ENCODE peak calls at places on chromosome 7, in eight cellular contexts. W is hepatocyte, I is fibroblast of lung, S is K562, X is MM.1S, Y is PC-3, D is OCI-LY7, A is GM12878. P is an unnamed sample.
A peak's percentile ranks its signal among the peaks of the same experiment; 100 is the strongest.

GRCh38 chr7:90918303-90918702 is 322.2 kb downstream of the CDK14 start:
- DNase-seq in A (no peak), I (no peak), D (no peak), W (no peak), Y (no peak), X (no peak), S (no peak), P (no peak)

GRCh38 chr7:152341039-152341913 is 94.5 kb downstream of the KMT2C start:
- DNase-seq in A (peak; percentile 40), W (peak; percentile 67), X (peak; percentile 35), D (peak; percentile 86), Y (peak; percentile 67), I (peak; percentile 78), S (no peak), P (peak; percentile 52)

GRCh38 chr7:93284908-93285307 is 52.7 kb downstream of the VPS50 start:
- DNase-seq in I (no peak), S (no peak), D (no peak), X (no peak), W (no peak), Y (no peak), A (no peak), P (peak; percentile 58)

GRCh38 chr7:43771128-43771527 is 12.6 kb downstream of the BLVRA start:
- DNase-seq in A (no peak), Y (no peak), D (no peak), I (no peak), W (no peak), X (no peak), S (no peak), P (no peak)

GRCh38 chr7:157408258-157409101 is 71.7 kb downstream of the DNAJB6 start:
- DNase-seq in X (no peak), A (no peak), I (no peak), Y (no peak), D (no peak), S (no peak), W (no peak), P (no peak)

GRCh38 chr7:2651847-2652735 is 20.3 kb downstream of the TTYH3 start:
- DNase-seq in I (no peak), S (no peak), W (no peak), D (no peak), X (no peak), A (no peak), Y (no peak), P (no peak)

GRCh38 chr7:55021951-55022617 is 3.3 kb downstream of the EGFR start:
- DNase-seq in Y (no peak), S (no peak), D (no peak), W (no peak), X (no peak), I (no peak), A (no peak), P (peak; percentile 68)

GRCh38 chr7:2851499-2851898 is 7.4 kb upstream of the GNA12 start:
- DNase-seq in X (peak; percentile 66), W (no peak), Y (no peak), D (no peak), I (no peak), A (no peak), S (no peak), P (no peak)

GRCh38 chr7:113918946-113919345 is at the start of gene PPP1R3A:
- DNase-seq in W (no peak), Y (no peak), X (no peak), A (no peak), S (no peak), I (no peak), D (no peak), P (no peak)

GRCh38 chr7:105216786-105217185 is 171.9 kb downstream of the SRPK2 start:
- DNase-seq in W (no peak), X (no peak), A (no peak), Y (peak; percentile 88), I (no peak), D (no peak), S (no peak), P (no peak)

GRCh38 chr7:154519229-154519628 is 467.0 kb downstream of the DPP6 start:
- DNase-seq in W (no peak), S (no peak), A (no peak), Y (no peak), D (no peak), X (no peak), I (no peak), P (no peak)

GRCh38 chr7:107039199-107039900 is 5.2 kb upstream of the PRKAR2B start:
- DNase-seq in W (no peak), X (no peak), D (no peak), S (peak; percentile 48), A (no peak), Y (no peak), I (no peak), P (no peak)

GRCh38 chr7:131157530-131158243 is 170.0 kb upstream of the MKLN1 start:
- DNase-seq in W (no peak), A (no peak), S (no peak), I (peak; percentile 65), Y (no peak), X (no peak), D (no peak), P (peak; percentile 29)

GRCh38 chr7:132547806-132548205 is 28.5 kb downstream of the PLXNA4 start:
- DNase-seq in I (no peak), S (no peak), W (no peak), X (no peak), Y (no peak), D (no peak), A (no peak), P (peak; percentile 22)

GRCh38 chr7:690478-691360 is 35.8 kb upstream of the DNAAF5 start:
- DNase-seq in Y (no peak), X (no peak), S (no peak), W (peak; percentile 1), A (no peak), D (no peak), I (no peak), P (no peak)

GRCh38 chr7:51019231-51019844 is 236.6 kb upstream of the GRB10 start:
- DNase-seq in S (no peak), X (no peak), D (no peak), W (no peak), A (no peak), Y (peak; percentile 89), I (peak; percentile 67), P (peak; percentile 97)

GRCh38 chr7:144500225-144500624 is 96.7 kb upstream of the NOBOX start:
- DNase-seq in A (no peak), X (no peak), S (no peak), I (no peak), Y (no peak), D (no peak), W (no peak), P (no peak)

GRCh38 chr7:7490003-7490402 is 45.7 kb downstream of the COL28A1 start:
- DNase-seq in I (no peak), S (no peak), A (no peak), X (no peak), D (no peak), Y (no peak), W (no peak), P (no peak)

GRCh38 chr7:57250801-57251200 is 118.6 kb upstream of the ZNF479 start:
- DNase-seq in D (no peak), A (no peak), W (no peak), X (no peak), S (no peak), Y (no peak), I (no peak), P (no peak)

GRCh38 chr7:129501760-129502707 is at the start of gene SMKR1:
- DNase-seq in Y (peak; percentile 85), D (peak; percentile 80), A (peak; percentile 12), I (peak; percentile 51), W (peak; percentile 76), X (peak; percentile 94), S (peak; percentile 99), P (peak; percentile 35)

GRCh38 chr7:99460651-99461050 is 5.3 kb downstream of the ATP5MF start:
- DNase-seq in D (no peak), Y (no peak), I (no peak), W (no peak), X (no peak), A (no peak), S (no peak), P (no peak)
- H3K4me2 ChIP-seq in D (no peak overlapping the region), Y (no peak overlapping the region), I (no peak overlapping the region), W (no peak overlapping the region), X (no peak overlapping the region), A (no peak overlapping the region), S (no peak overlapping the region), P (no peak overlapping the region)

DNA sequence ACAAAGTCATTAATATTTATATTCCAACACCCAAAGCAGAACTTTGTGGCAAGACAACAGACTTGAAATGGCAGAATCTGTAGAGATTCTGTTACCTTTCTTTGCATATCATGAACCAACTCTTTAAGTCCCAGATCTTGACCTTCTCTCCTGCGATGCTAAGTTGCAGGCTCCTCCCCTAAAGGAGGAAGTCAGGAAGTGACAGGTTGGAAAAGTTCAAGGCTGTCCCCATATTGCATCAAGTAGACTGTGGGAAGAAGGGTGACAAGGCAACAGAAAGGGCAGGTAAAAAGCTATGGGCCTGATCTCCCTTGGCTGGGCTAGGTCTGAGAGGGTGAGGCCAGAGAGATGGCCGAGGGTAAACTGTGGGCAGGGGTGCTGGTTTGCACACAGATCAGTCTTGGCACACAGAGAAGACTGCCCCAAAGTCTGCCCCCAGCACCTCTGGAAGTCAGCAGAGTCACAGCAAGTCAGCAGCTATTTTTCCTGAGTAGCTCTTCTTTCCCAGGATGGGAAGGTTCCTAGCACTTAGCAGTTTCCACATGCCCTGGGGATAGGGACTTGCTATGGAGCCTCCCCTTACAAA is 115.1 kb downstream of the RAPGEF5 start:
- DNase-seq in S (no peak), W (no peak), I (no peak), A (no peak), Y (no peak), X (no peak), D (no peak), P (no peak)
- H2AFZ ChIP-seq in S (no peak overlapping the region), W (no peak overlapping the region), I (no peak overlapping the region), A (no peak overlapping the region), Y (no peak overlapping the region), X (no peak overlapping the region), D (no peak overlapping the region), P (no peak overlapping the region)

GRCh38 chr7:49125246-49125645 is 200.9 kb downstream of the CDC14C start:
- DNase-seq in D (no peak), X (no peak), S (no peak), A (no peak), I (no peak), W (no peak), Y (no peak), P (no peak)

DNA sequence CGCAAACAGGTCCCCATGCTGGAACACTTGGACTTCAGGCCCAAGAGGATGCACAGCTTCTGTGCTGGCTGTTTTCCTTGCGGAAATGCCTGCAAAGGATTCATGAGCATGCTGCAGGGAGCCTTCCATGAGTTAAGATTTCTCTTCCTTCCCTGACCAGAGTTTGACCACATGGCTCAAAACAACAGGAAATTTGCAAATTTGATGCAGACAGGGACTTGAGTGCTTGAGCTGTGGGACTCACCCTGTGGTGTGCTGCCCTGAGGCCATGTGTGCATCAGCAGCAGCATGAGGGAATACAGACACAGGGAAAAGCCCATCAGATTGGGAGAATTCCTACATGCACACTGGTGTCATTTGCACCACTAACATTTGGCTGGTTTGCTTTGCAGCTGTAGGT is 195.4 kb downstream of the CDC14C start:
- DNase-seq in A (no peak), X (no peak), S (no peak), I (no peak), D (no peak), W (no peak), Y (no peak), P (no peak)
- H3K4me2 ChIP-seq in A (no peak overlapping the region), X (no peak overlapping the region), S (no peak overlapping the region), I (no peak overlapping the region), D (no peak overlapping the region), W (no peak overlapping the region), Y (no peak overlapping the region), P (no peak overlapping the region)

DNA sequence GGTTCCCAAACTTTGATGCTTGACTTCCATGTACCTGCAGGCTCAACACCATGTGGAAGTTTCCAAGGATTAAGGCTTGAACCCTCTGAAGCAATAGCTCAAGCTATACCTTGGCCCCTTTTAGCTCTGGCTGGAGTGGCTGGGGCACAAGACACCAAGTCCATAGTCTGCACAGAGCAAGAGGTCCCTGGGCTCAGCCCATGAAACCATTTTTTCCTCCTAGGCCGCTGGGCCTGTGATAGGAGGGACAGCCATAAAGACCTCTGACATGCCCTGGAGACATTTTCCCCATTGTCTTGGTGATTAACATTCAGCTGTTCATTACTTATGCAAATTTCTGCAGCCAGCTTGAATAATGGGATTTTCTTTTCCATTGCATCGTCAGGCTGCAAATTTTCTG is 14.4 kb downstream of the DGKI start:
- DNase-seq in A (no peak), Y (no peak), X (no peak), S (no peak), D (no peak), W (no peak), I (no peak), P (no peak)
- H2AFZ ChIP-seq in A (no peak overlapping the region), Y (no peak overlapping the region), X (no peak overlapping the region), S (no peak overlapping the region), D (no peak overlapping the region), W (no peak overlapping the region), I (no peak overlapping the region), P (no peak overlapping the region)